ENCODE peak calls at places on chromosomes 5 and 9, in nine cellular contexts. P is lower lobe of right lung; A is keratinocyte; F is transverse colon; S is CD4-positive, CD25-positive, alpha-beta regulatory T cell; J is psoas muscle; U is CD8-positive, alpha-beta memory T cell; E is heart left ventricle; O is uterus. H is an unnamed sample.

GRCh38 chr9:16414451-16414850 is 456.0 kb downstream of the BNC2 start:
- DNase-seq in P (no peak), A (no peak), F (no peak), S (no peak), J (no peak), U (no peak), E (no peak), O (no peak), H (no peak)

GRCh38 chr9:95507456-95508241 is 9.1 kb downstream of the PTCH1 start:
- DNase-seq in P (no peak), A (no peak), F (peak; percentile 71), S (peak; percentile 70), J (peak; percentile 68), U (peak; percentile 74), E (peak; percentile 54), O (peak; percentile 65), H (peak; percentile 77)

GRCh38 chr9:16986441-16987387 is 116.2 kb upstream of the BNC2 start:
- DNase-seq in P (no peak), A (no peak), F (no peak), S (no peak), J (no peak), U (no peak), E (no peak), O (no peak), H (no peak)

GRCh38 chr5:56814361-56814962 is 887 bp upstream of the MAP3K1 start:
- DNase-seq in P (peak; percentile 74), A (no peak), F (peak; percentile 39), S (no peak), J (peak; percentile 52), U (no peak), E (peak; percentile 29), O (peak; percentile 18), H (peak; percentile 66)

GRCh38 chr5:14557840-14558239 is 23.8 kb upstream of the OTULINL start:
- DNase-seq in P (no peak), A (no peak), F (no peak), S (no peak), J (no peak), U (no peak), E (no peak), O (no peak), H (no peak)

GRCh38 chr9:137449931-137450537 is 8.9 kb upstream of the ENTPD8 start:
- DNase-seq in P (peak; percentile 42), A (no peak), F (peak; percentile 7), S (peak; percentile 62), J (peak; percentile 51), U (peak; percentile 70), E (peak; percentile 23), O (no peak), H (peak; percentile 45)

GRCh38 chr5:75275736-75276135 is 39.1 kb upstream of the ANKRD31 start:
- DNase-seq in P (no peak), A (no peak), F (no peak), S (no peak), J (no peak), U (no peak), E (no peak), O (no peak), H (no peak)

GRCh38 chr5:8729437-8729836 is 816.4 kb downstream of the SEMA5A start:
- DNase-seq in P (no peak), A (no peak), F (no peak), S (no peak), J (no peak), U (no peak), E (no peak), O (no peak), H (no peak)

GRCh38 chr5:56342612-56343011 is 109.5 kb upstream of the ANKRD55 start:
- DNase-seq in P (no peak), A (no peak), F (no peak), S (no peak), J (no peak), U (no peak), E (no peak), O (no peak), H (no peak)

GRCh38 chr9:12708562-12709298 is 15.5 kb downstream of the TYRP1 start:
- DNase-seq in P (no peak), A (no peak), F (no peak), S (no peak), J (no peak), U (no peak), E (no peak), O (no peak), H (no peak)

GRCh38 chr9:97536480-97536879 is 35.0 kb downstream of the TMOD1 start:
- DNase-seq in P (no peak), A (no peak), F (no peak), S (no peak), J (no peak), U (no peak), E (no peak), O (peak; percentile 77), H (no peak)

GRCh38 chr5:142904421-142904820 is 134.2 kb downstream of the ARHGAP26 start:
- DNase-seq in P (no peak), A (no peak), F (no peak), S (no peak), J (no peak), U (no peak), E (no peak), O (no peak), H (no peak)

GRCh38 chr5:157820593-157821252 is 38.2 kb downstream of the CLINT1 start:
- DNase-seq in P (no peak), A (no peak), F (no peak), S (peak; percentile 29), J (no peak), U (peak; percentile 29), E (no peak), O (no peak), H (no peak)

GRCh38 chr9:88059469-88059868 is 78.8 kb downstream of the SPATA31C2 start:
- DNase-seq in P (no peak), A (no peak), F (no peak), S (no peak), J (no peak), U (no peak), E (no peak), O (no peak), H (no peak)

GRCh38 chr5:175700991-175701390 is 43.1 kb downstream of the HRH2 start:
- DNase-seq in P (no peak), A (no peak), F (no peak), S (no peak), J (no peak), U (no peak), E (no peak), O (no peak), H (peak; percentile 47)

GRCh38 chr5:130963798-130964197 is 201.3 kb downstream of the HINT1 start:
- DNase-seq in P (no peak), A (no peak), F (no peak), S (no peak), J (no peak), U (no peak), E (no peak), O (no peak), H (no peak)

DNA sequence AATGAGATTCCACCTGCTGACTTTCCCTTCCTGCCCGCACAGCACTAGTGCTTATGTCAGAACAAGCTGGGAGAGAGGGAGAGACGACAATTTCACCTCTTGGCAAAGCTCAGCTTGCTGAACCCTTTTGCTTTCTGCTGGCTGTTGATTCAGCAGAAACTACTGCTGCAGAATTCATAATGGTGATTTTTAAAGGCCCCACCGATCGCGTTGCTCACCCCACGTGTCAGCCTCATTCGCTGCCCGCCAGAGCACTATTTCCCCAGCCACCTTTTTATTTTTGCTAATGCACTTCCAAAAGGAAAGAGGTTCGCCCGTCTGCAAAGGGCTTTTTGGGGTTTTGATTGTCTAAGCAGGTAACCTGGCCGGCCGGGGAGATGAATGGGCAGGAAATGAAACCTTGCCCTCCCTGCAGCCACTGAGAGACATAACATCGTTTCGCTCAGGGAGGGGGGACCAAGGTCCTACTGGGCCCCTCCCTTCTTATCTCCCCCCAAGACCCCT is 1.3 kb downstream of the PPP2R2B start:
- DNase-seq in P (no peak), A (no peak), F (no peak), S (no peak), J (no peak), U (no peak), E (no peak), O (no peak), H (no peak)
- H3K27ac ChIP-seq in P (no peak overlapping the region), A (no peak overlapping the region), F (no peak overlapping the region), S (no peak overlapping the region), J (no peak overlapping the region), U (peak overlapping the region; percentile 54), E (no peak overlapping the region), O (no peak overlapping the region), H (no peak overlapping the region)

DNA sequence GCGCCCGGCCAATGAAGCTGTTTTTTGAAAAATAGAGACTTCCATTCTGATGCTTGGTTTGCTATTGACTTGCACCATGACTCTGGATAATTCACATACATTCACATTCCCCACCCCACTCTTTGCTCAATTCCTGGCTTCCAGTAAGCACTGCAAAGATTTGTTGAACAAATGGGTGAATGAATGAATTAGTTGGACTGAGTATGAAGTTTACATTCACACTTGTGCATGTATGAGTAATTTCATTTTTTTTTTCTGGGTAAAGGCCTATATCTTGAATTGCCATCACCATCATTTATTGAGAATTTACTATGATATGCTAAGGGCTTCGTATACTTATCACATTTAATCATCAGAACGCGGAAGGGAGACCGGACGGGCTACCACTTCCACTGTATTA is 13.8 kb upstream of the CCDC69 start:
- DNase-seq in P (no peak), A (no peak), F (no peak), S (no peak), J (no peak), U (no peak), E (no peak), O (no peak), H (no peak)
- H3K4me3 ChIP-seq in P (no peak overlapping the region), A (no peak overlapping the region), F (no peak overlapping the region), S (no peak overlapping the region), J (peak overlapping the region; percentile 59), U (no peak overlapping the region), E (no peak overlapping the region), O (no peak overlapping the region), H (no peak overlapping the region)

GRCh38 chr9:76562511-76562911 is 103.5 kb downstream of the GCNT1 start:
- DNase-seq in P (no peak), A (no peak), F (no peak), S (no peak), J (no peak), U (no peak), E (no peak), O (no peak), H (no peak)
- H3K27ac ChIP-seq in P (peak overlapping the region; percentile 1), A (no peak overlapping the region), F (peak overlapping the region; percentile 11), S (no peak overlapping the region), J (no peak overlapping the region), U (no peak overlapping the region), E (no peak overlapping the region), O (no peak overlapping the region), H (no peak overlapping the region)

GRCh38 chr9:124019771-124020519 is 8.4 kb downstream of the LHX2 start:
- DNase-seq in P (no peak), A (no peak), F (no peak), S (no peak), J (no peak), U (no peak), E (no peak), O (no peak), H (no peak)

GRCh38 chr9:124017064-124017928 is 5.7 kb downstream of the LHX2 start:
- DNase-seq in P (no peak), A (no peak), F (no peak), S (no peak), J (no peak), U (no peak), E (no peak), O (no peak), H (no peak)

GRCh38 chr9:124020520-124021384 is 9.2 kb downstream of the LHX2 start:
- DNase-seq in P (no peak), A (no peak), F (no peak), S (no peak), J (no peak), U (no peak), E (no peak), O (no peak), H (no peak)

GRCh38 chr9:124017929-124018730 is 6.6 kb downstream of the LHX2 start:
- DNase-seq in P (no peak), A (no peak), F (no peak), S (no peak), J (no peak), U (no peak), E (no peak), O (no peak), H (no peak)

GRCh38 chr9:124018731-124019697 is 7.4 kb downstream of the LHX2 start:
- DNase-seq in P (no peak), A (no peak), F (no peak), S (no peak), J (no peak), U (no peak), E (no peak), O (no peak), H (no peak)
- H3K4me3 ChIP-seq in P (no peak overlapping the region), A (no peak overlapping the region), F (no peak overlapping the region), S (no peak overlapping the region), J (peak overlapping the region; percentile 48), U (no peak overlapping the region), E (no peak overlapping the region), O (no peak overlapping the region), H (no peak overlapping the region)